ENCODE peak calls at places on chromosomes 13 and 19, in seven cellular contexts. A is amygdala; S is nucleus accumbens; T is activated naive CD4-positive, alpha-beta T cell; H is iPS-NIHi11; N is activated CD8-positive, alpha-beta memory T cell treated with anti-CD3 and anti-CD28 coated beads for 4 hours; W is GM23248. M is an unnamed sample.

GRCh38 chr19:12789904-12790619 is 1.2 kb upstream of the JUNB start:
- DNase-seq in A (peak), S (peak), T (peak), H (peak), N (peak), W (peak), M (peak)

GRCh38 chr13:43991773-43992201 is 112.1 kb downstream of the LACC1 start:
- DNase-seq in A (no peak), S (no peak), T (no peak), H (no peak), N (no peak), W (no peak), M (no peak)

GRCh38 chr13:26037302-26037701 is 14.5 kb downstream of the SHISA2 start:
- DNase-seq in A (peak), S (peak), T (no peak), H (peak), N (no peak), W (no peak), M (no peak)

GRCh38 chr19:15540435-15540834 is 32.1 kb downstream of the CYP4F22 start:
- DNase-seq in A (no peak), S (no peak), T (no peak), H (no peak), N (no peak), W (no peak), M (peak)

GRCh38 chr19:49019242-49019932 is 2.5 kb upstream of the LHB start:
- DNase-seq in A (no peak), S (no peak), T (no peak), H (peak), N (peak), W (peak), M (peak)

GRCh38 chr19:4622695-4623421 is 16.5 kb upstream of the TNFAIP8L1 start:
- DNase-seq in A (no peak), S (no peak), T (no peak), H (peak), N (no peak), W (no peak), M (no peak)

GRCh38 chr13:46614582-46614981 is 61.6 kb downstream of the LRCH1 start:
- DNase-seq in A (no peak), S (no peak), T (no peak), H (no peak), N (no peak), W (no peak), M (no peak)

GRCh38 chr13:50309872-50310594 is 294.8 kb downstream of the KCNRG start:
- DNase-seq in A (no peak), S (no peak), T (no peak), H (peak), N (no peak), W (no peak), M (no peak)

GRCh38 chr19:40954573-40954972 is 36.5 kb upstream of the CYP2B6 start:
- DNase-seq in A (no peak), S (no peak), T (no peak), H (no peak), N (no peak), W (no peak), M (peak)

GRCh38 chr19:13037161-13037560 is 41.9 kb downstream of the NFIX start:
- DNase-seq in A (no peak), S (no peak), T (no peak), H (no peak), N (no peak), W (peak), M (no peak)

GRCh38 chr19:44954649-44955499 is at the start of gene CLPTM1:
- DNase-seq in A (peak), S (peak), T (peak), H (peak), N (peak), W (peak), M (peak)

GRCh38 chr19:39299404-39299803 is 3.2 kb downstream of the IFNL1 start:
- DNase-seq in A (no peak), S (no peak), T (no peak), H (no peak), N (no peak), W (no peak), M (no peak)

GRCh38 chr19:10419200-10419645 is 1.1 kb upstream of the PDE4A start:
- DNase-seq in A (no peak), S (no peak), T (no peak), H (peak), N (no peak), W (peak), M (no peak)

GRCh38 chr19:1067341-1068103 is 555 bp downstream of the ARHGAP45 start:
- DNase-seq in A (no peak), S (no peak), T (no peak), H (no peak), N (peak), W (no peak), M (no peak)

GRCh38 chr19:3575260-3575741 is 2.6 kb downstream of the HMG20B start:
- DNase-seq in A (no peak), S (no peak), T (no peak), H (no peak), N (no peak), W (no peak), M (peak)

GRCh38 chr19:44111910-44112463 is 1.2 kb upstream of the ZNF225 start:
- DNase-seq in A (peak), S (no peak), T (no peak), H (peak), N (no peak), W (peak), M (no peak)

GRCh38 chr19:2529473-2529918 is 53.6 kb downstream of the GADD45B start:
- DNase-seq in A (no peak), S (no peak), T (no peak), H (no peak), N (no peak), W (peak), M (peak)

GRCh38 chr13:29885967-29886366 is 35.5 kb upstream of the UBL3 start:
- DNase-seq in A (no peak), S (no peak), T (no peak), H (no peak), N (no peak), W (no peak), M (no peak)